ENCODE peak calls at places on chromosomes 6 and 20, in seven cellular contexts. T, E, X, F, K, J and G are unnamed samples.

GRCh38 chr6:125114248-125114858 is 39.2 kb upstream of the TPD52L1 start:
- DNase-seq in T (peak), E (peak), X (peak), F (peak), K (peak), J (no peak), G (no peak)

GRCh38 chr20:41054463-41055230 is 26.0 kb downstream of the TOP1 start:
- DNase-seq in T (no peak), E (no peak), X (no peak), F (no peak), K (no peak), J (no peak), G (no peak)

GRCh38 chr6:134372603-134373281 is 54.8 kb upstream of the SGK1 start:
- DNase-seq in T (no peak), E (peak), X (peak), F (no peak), K (no peak), J (no peak), G (no peak)

GRCh38 chr20:62246872-62247652 is 8.7 kb downstream of the OSBPL2 start:
- DNase-seq in T (no peak), E (no peak), X (no peak), F (no peak), K (no peak), J (no peak), G (peak)

GRCh38 chr20:21725892-21726291 is 20.4 kb downstream of the PAX1 start:
- DNase-seq in T (no peak), E (no peak), X (no peak), F (no peak), K (no peak), J (no peak), G (no peak)

GRCh38 chr6:25056130-25056529 is 120.4 kb upstream of the RIPOR2 start:
- DNase-seq in T (no peak), E (no peak), X (no peak), F (peak), K (no peak), J (peak), G (no peak)

GRCh38 chr6:152277826-152278247 is 359.3 kb downstream of the SYNE1 start:
- DNase-seq in T (no peak), E (no peak), X (no peak), F (no peak), K (no peak), J (no peak), G (no peak)

GRCh38 chr6:163577404-163577803 is 162.9 kb downstream of the QKI start:
- DNase-seq in T (no peak), E (no peak), X (no peak), F (no peak), K (no peak), J (no peak), G (no peak)

GRCh38 chr6:15331143-15331542 is 85.3 kb downstream of the JARID2 start:
- DNase-seq in T (no peak), E (peak), X (no peak), F (no peak), K (no peak), J (no peak), G (no peak)

GRCh38 chr20:1332749-1333300 is 3.9 kb upstream of the SDCBP2 start:
- DNase-seq in T (no peak), E (no peak), X (no peak), F (no peak), K (no peak), J (no peak), G (no peak)

GRCh38 chr6:124073820-124074587 is 270.3 kb downstream of the NKAIN2 start:
- DNase-seq in T (no peak), E (peak), X (no peak), F (no peak), K (no peak), J (no peak), G (no peak)

GRCh38 chr6:37974381-37974780 is 154.9 kb downstream of the ZFAND3 start:
- DNase-seq in T (no peak), E (no peak), X (no peak), F (no peak), K (no peak), J (no peak), G (no peak)

GRCh38 chr20:53805895-53806384 is 212.3 kb upstream of the ZNF217 start:
- DNase-seq in T (peak), E (peak), X (peak), F (no peak), K (no peak), J (no peak), G (no peak)